ENCODE peak calls at places on chromosomes 5 and 9, in eight cellular contexts. W is Calu3, K is lung, Q is glutamatergic neuron, X is AG09309, G is nephron progenitor cell, M is psoas muscle, P is MM.1S. E is an unnamed sample.

GRCh38 chr5:38323645-38324295 is 65.4 kb downstream of the EGFLAM start:
- DNase-seq in W (no peak), K (no peak), Q (no peak), X (peak; percentile 68), G (no peak), M (no peak), P (no peak), E (no peak)

GRCh38 chr9:101999441-101999840 is 261.0 kb upstream of the GRIN3A start:
- DNase-seq in W (no peak), K (no peak), Q (no peak), X (no peak), G (no peak), M (no peak), P (no peak), E (no peak)

GRCh38 chr5:177355162-177355867 is 2.4 kb upstream of the RGS14 start:
- DNase-seq in W (no peak), K (no peak), Q (no peak), X (no peak), G (no peak), M (no peak), P (no peak), E (no peak)

GRCh38 chr9:104961238-104961637 is 33.3 kb upstream of the ABCA1 start:
- DNase-seq in W (peak; percentile 10), K (no peak), Q (peak; percentile 63), X (no peak), G (peak; percentile 12), M (no peak), P (peak; percentile 86), E (peak; percentile 27)

GRCh38 chr5:12237837-12238575 is 333.8 kb upstream of the CTNND2 start:
- DNase-seq in W (no peak), K (no peak), Q (no peak), X (no peak), G (no peak), M (no peak), P (no peak), E (no peak)

GRCh38 chr5:68406344-68406743 is 190.8 kb downstream of the PIK3R1 start:
- DNase-seq in W (peak; percentile 24), K (no peak), Q (no peak), X (no peak), G (no peak), M (no peak), P (no peak), E (no peak)

GRCh38 chr9:120927125-120928014 is 774 bp upstream of the TRAF1 start:
- DNase-seq in W (no peak), K (no peak), Q (no peak), X (no peak), G (no peak), M (no peak), P (no peak), E (no peak)

GRCh38 chr5:112552791-112553190 is 133.7 kb upstream of the EPB41L4A start:
- DNase-seq in W (no peak), K (no peak), Q (no peak), X (no peak), G (no peak), M (no peak), P (no peak), E (no peak)

GRCh38 chr5:77266291-77266690 is 55.8 kb downstream of the PDE8B start:
- DNase-seq in W (no peak), K (no peak), Q (no peak), X (no peak), G (no peak), M (no peak), P (no peak), E (no peak)

GRCh38 chr5:1291611-1292080 is 3.2 kb downstream of the TERT start:
- DNase-seq in W (no peak), K (no peak), Q (no peak), X (no peak), G (no peak), M (no peak), P (no peak), E (no peak)

GRCh38 chr9:113223963-113224362 is 2.6 kb downstream of the SLC31A1 start:
- DNase-seq in W (no peak), K (no peak), Q (no peak), X (peak; percentile 16), G (no peak), M (no peak), P (no peak), E (no peak)

GRCh38 chr5:102622244-102622643 is 123.4 kb upstream of the SLCO6A1 start:
- DNase-seq in W (no peak), K (no peak), Q (no peak), X (no peak), G (no peak), M (no peak), P (no peak), E (no peak)

GRCh38 chr5:79636981-79637733 is 24.9 kb downstream of the TENT2 start:
- DNase-seq in W (no peak), K (no peak), Q (no peak), X (no peak), G (no peak), M (no peak), P (no peak), E (no peak)

GRCh38 chr5:100553209-100553608 is 18.0 kb downstream of the FAM174A start:
- DNase-seq in W (no peak), K (no peak), Q (no peak), X (no peak), G (no peak), M (no peak), P (peak; percentile 5), E (no peak)

GRCh38 chr5:77255617-77256016 is 45.1 kb downstream of the PDE8B start:
- DNase-seq in W (no peak), K (no peak), Q (no peak), X (no peak), G (no peak), M (no peak), P (no peak), E (no peak)

GRCh38 chr9:91700475-91700874 is 249.6 kb downstream of the ROR2 start:
- DNase-seq in W (no peak), K (no peak), Q (no peak), X (no peak), G (no peak), M (no peak), P (no peak), E (no peak)

GRCh38 chr5:107393846-107394245 is 276.9 kb downstream of the EFNA5 start:
- DNase-seq in W (no peak), K (no peak), Q (no peak), X (no peak), G (no peak), M (no peak), P (no peak), E (no peak)

GRCh38 chr9:96079816-96080215 is 204.3 kb downstream of the ERCC6L2 start:
- DNase-seq in W (no peak), K (no peak), Q (no peak), X (no peak), G (no peak), M (no peak), P (no peak), E (no peak)

GRCh38 chr9:96082516-96083232 is 207.2 kb downstream of the ERCC6L2 start:
- DNase-seq in W (no peak), K (no peak), Q (no peak), X (no peak), G (no peak), M (no peak), P (no peak), E (no peak)

GRCh38 chr9:96080364-96080763 is 204.9 kb downstream of the ERCC6L2 start:
- DNase-seq in W (peak; percentile 9), K (no peak), Q (no peak), X (no peak), G (no peak), M (no peak), P (no peak), E (no peak)

GRCh38 chr9:96075757-96076156 is 200.3 kb downstream of the ERCC6L2 start:
- DNase-seq in W (no peak), K (no peak), Q (no peak), X (no peak), G (no peak), M (no peak), P (no peak), E (no peak)

DNA sequence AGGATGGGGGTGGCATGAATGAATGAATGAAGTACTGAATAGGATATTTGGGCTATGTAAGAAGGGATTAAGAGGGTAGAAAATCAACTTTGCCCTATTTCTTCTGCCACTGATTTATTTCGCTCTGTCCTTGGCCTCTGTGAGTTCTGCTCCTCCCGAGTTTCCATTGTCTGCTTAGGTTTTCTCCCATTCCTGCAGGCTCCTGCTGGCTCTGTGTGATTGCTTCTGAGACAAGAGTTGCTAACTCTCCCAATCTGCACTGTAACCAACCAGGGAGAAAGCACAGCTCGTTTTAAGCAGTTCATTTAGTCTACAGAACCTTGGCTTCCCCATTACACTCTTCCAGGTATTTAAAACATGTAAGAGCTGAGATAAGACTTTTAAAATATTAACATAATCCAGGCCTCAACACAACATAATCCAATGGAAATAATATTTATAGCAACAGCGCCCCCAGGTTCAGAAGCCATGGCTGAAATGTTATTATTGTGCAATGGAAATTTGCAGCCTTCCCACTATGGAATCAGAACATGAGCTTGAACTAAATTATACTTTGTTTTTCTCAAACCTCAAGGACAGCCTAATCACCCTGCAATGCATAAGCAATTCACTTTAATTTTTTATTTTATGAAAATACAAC is 203.5 kb downstream of the ERCC6L2 start:
- DNase-seq in W (no peak), K (no peak), Q (no peak), X (no peak), G (no peak), M (no peak), P (no peak), E (no peak)
- TF ChIP-seq CTCF in W (no peak), K (no peak), Q (no peak), X (no peak), G (no peak), M (no peak), P (no peak), E (no peak)

GRCh38 chr9:16866542-16866941 is 3.9 kb downstream of the BNC2 start:
- DNase-seq in W (no peak), K (no peak), Q (no peak), X (no peak), G (no peak), M (no peak), P (no peak), E (no peak)
- TF ChIP-seq CTCF in W (no peak), K (no peak), Q (no peak), X (no peak), G (no peak), M (no peak), P (no peak), E (no peak)

GRCh38 chr9:132182609-132183073 is 20.8 kb downstream of the NTNG2 start:
- DNase-seq in W (no peak), K (no peak), Q (peak; percentile 21), X (no peak), G (peak; percentile 41), M (no peak), P (no peak), E (no peak)
- TF ChIP-seq CTCF in W (no peak), K (no peak), Q (peak; percentile 30), X (no peak), G (peak; percentile 23), M (no peak), P (no peak), E (no peak)

DNA sequence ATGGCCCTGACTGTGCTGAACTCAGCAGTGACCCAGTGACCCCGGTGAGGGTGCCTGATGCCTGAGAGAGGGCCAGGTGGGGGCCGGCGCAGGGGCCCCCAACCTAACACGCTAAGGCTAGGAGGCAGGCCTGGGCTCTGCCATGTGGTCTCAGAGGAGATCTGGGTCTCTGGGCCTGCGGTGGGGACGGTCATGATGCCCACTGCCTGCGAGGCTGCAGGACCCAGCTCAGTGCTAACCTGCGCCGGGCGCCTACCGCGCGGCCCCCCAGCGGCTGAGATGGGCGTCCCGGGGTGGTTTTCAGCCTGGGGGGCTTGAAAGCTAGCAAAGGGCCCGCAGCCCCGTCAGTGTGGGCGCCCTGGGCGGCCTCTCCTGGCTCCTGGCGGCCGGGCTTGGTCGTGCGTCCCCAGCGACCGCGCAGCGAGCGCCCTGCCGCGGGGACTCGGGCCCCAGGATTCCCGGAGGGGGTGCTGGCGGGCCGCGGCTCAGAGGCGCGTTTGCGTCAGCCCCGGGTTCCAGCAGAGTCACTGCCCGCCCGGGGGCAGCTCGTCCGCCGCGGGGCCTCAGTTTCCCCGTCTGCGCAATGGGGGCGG is 2.5 kb downstream of the EGFL7 start:
- DNase-seq in W (no peak), K (no peak), Q (no peak), X (no peak), G (peak; percentile 62), M (no peak), P (no peak), E (peak; percentile 84)
- TF ChIP-seq CTCF in W (peak; percentile 19), K (no peak), Q (peak; percentile 34), X (no peak), G (peak; percentile 25), M (no peak), P (no peak), E (no peak)